ENCODE peak calls at places on chromosome 19, in seven cellular contexts. M, O, N, J, Z, H and V are unnamed samples.

GRCh38 chr19:55115446-55116065 is 1.9 kb downstream of the PPP1R12C start:
- DNase-seq in M (no peak), H (no peak), J (no peak), N (no peak), O (no peak), Z (no peak), V (no peak)

GRCh38 chr19:50537769-50538230 is 24.1 kb upstream of the ASPDH start:
- DNase-seq in H (peak), Z (peak), J (peak), N (peak), O (peak), M (peak), V (peak)

GRCh38 chr19:3642987-3643386 is 16.4 kb upstream of the CACTIN start:
- DNase-seq in O (no peak), M (no peak), J (no peak), N (peak), H (peak), Z (no peak), V (no peak)

GRCh38 chr19:45908956-45909355 is 5.6 kb downstream of the NANOS2 start:
- DNase-seq in O (no peak), M (no peak), N (no peak), Z (no peak), H (no peak), J (no peak), V (no peak)

GRCh38 chr19:1752009-1752756 is 1.1 kb upstream of the ONECUT3 start:
- DNase-seq in M (no peak), H (no peak), N (no peak), J (no peak), Z (no peak), O (no peak), V (no peak)

GRCh38 chr19:29529646-29530548 is 4.1 kb downstream of the VSTM2B start:
- DNase-seq in O (no peak), M (no peak), H (peak), J (no peak), N (no peak), Z (no peak), V (peak)

GRCh38 chr19:6059396-6059947 is 50.8 kb downstream of the RFX2 start:
- DNase-seq in J (no peak), Z (no peak), M (no peak), H (no peak), O (no peak), N (no peak), V (no peak)

GRCh38 chr19:38670921-38671398 is 23.5 kb downstream of the ACTN4 start:
- DNase-seq in J (no peak), H (no peak), Z (no peak), N (no peak), M (no peak), O (no peak), V (peak)

GRCh38 chr19:11405846-11406643 is 13.1 kb downstream of the RGL3 start:
- DNase-seq in Z (no peak), M (no peak), J (no peak), H (peak), N (no peak), O (no peak), V (peak)

GRCh38 chr19:13010992-13011652 is 15.8 kb downstream of the NFIX start:
- DNase-seq in M (no peak), Z (no peak), H (no peak), N (no peak), O (no peak), J (no peak), V (no peak)

GRCh38 chr19:48608798-48609263 is 2.3 kb downstream of the SPACA4 start:
- DNase-seq in Z (no peak), J (no peak), N (peak), M (no peak), H (peak), O (no peak), V (no peak)

GRCh38 chr19:4140237-4140711 is 13.2 kb upstream of the CREB3L3 start:
- DNase-seq in O (no peak), H (peak), N (peak), Z (no peak), J (no peak), M (no peak), V (no peak)

GRCh38 chr19:35641515-35642151 is at the start of gene ETV2:
- DNase-seq in M (no peak), Z (no peak), O (no peak), H (peak), N (peak), J (no peak), V (no peak)

GRCh38 chr19:6238643-6239281 is 41.0 kb downstream of the MLLT1 start:
- DNase-seq in M (peak), N (peak), O (peak), J (peak), H (no peak), Z (no peak), V (peak)

GRCh38 chr19:46571495-46571894 is 29.6 kb upstream of the CALM3 start:
- DNase-seq in Z (no peak), M (no peak), J (no peak), N (peak), O (no peak), H (peak), V (no peak)

GRCh38 chr19:54105796-54106195 is 3.1 kb downstream of the NDUFA3 start:
- DNase-seq in Z (no peak), J (no peak), M (no peak), H (no peak), O (no peak), N (no peak), V (peak)

GRCh38 chr19:14363203-14364097 is 17.8 kb upstream of the ADGRE5 start:
- DNase-seq in N (no peak), O (no peak), H (peak), M (no peak), J (peak), Z (no peak), V (peak)

GRCh38 chr19:48403606-48404005 is 10.1 kb downstream of the GRIN2D start:
- DNase-seq in Z (no peak), H (peak), O (no peak), N (peak), J (no peak), M (peak), V (no peak)

GRCh38 chr19:6852001-6852400 is 35.4 kb upstream of the ADGRE1 start:
- DNase-seq in M (no peak), H (no peak), J (no peak), Z (no peak), N (no peak), O (no peak), V (no peak)

GRCh38 chr19:16441661-16442071 is 30.1 kb downstream of the EPS15L1 start:
- DNase-seq in Z (no peak), H (peak), N (no peak), J (no peak), O (no peak), M (no peak), V (no peak)

GRCh38 chr19:49870309-49870901 is 3.0 kb upstream of the PNKP start:
- DNase-seq in N (no peak), M (no peak), O (no peak), Z (no peak), J (no peak), H (no peak), V (no peak)

GRCh38 chr19:46065486-46065885 is 24.7 kb upstream of the IGFL4 start:
- DNase-seq in J (no peak), M (no peak), Z (no peak), H (no peak), O (no peak), N (peak), V (no peak)

GRCh38 chr19:5115351-5115750 is 146.4 kb downstream of the KDM4B start:
- DNase-seq in O (no peak), J (no peak), M (no peak), Z (no peak), N (no peak), H (no peak), V (no peak)

GRCh38 chr19:40512473-40513344 is 45.9 kb downstream of the SPTBN4 start:
- DNase-seq in H (peak), J (no peak), O (no peak), M (no peak), N (no peak), Z (no peak), V (no peak)